ENCODE peak calls at places on chromosomes 11 and 22, in six cellular contexts. E, B, F, Z, R and Y are unnamed samples.

GRCh38 chr11:74926304-74927030 is 22.4 kb downstream of the XRRA1 start:
- DNase-seq in E (no peak), B (peak), F (no peak), Z (no peak), R (no peak), Y (no peak)

GRCh38 chr22:32619614-32620426 is 145.2 kb downstream of the FBXO7 start:
- DNase-seq in E (peak), B (no peak), F (no peak), Z (peak), R (no peak), Y (no peak)

GRCh38 chr11:134802116-134802515 is 390.1 kb upstream of the B3GAT1 start:
- DNase-seq in E (no peak), B (no peak), F (no peak), Z (no peak), R (no peak), Y (no peak)

GRCh38 chr11:58275002-58275401 is 6.9 kb upstream of the OR10W1 start:
- DNase-seq in E (no peak), B (no peak), F (no peak), Z (no peak), R (no peak), Y (no peak)

GRCh38 chr11:85941380-85941973 is 86.3 kb downstream of the CCDC83 start:
- DNase-seq in E (peak), B (peak), F (no peak), Z (peak), R (peak), Y (peak)

GRCh38 chr22:17786435-17787158 is 12.3 kb upstream of the BID start:
- DNase-seq in E (peak), B (peak), F (no peak), Z (no peak), R (peak), Y (peak)

GRCh38 chr22:17890245-17890671 is 116.0 kb upstream of the BID start:
- DNase-seq in E (no peak), B (no peak), F (no peak), Z (no peak), R (no peak), Y (no peak)

GRCh38 chr11:94563176-94563847 is 3.9 kb upstream of the PIWIL4 start:
- DNase-seq in E (no peak), B (peak), F (no peak), Z (no peak), R (peak), Y (peak)

GRCh38 chr11:118820412-118821357 is 29.7 kb upstream of the DDX6 start:
- DNase-seq in E (no peak), B (no peak), F (peak), Z (no peak), R (no peak), Y (no peak)

GRCh38 chr22:23911318-23911980 is 17.3 kb downstream of the MIF start:
- DNase-seq in E (no peak), B (no peak), F (no peak), Z (no peak), R (no peak), Y (no peak)

GRCh38 chr22:23912293-23912903 is 18.2 kb downstream of the MIF start:
- DNase-seq in E (no peak), B (no peak), F (no peak), Z (no peak), R (no peak), Y (no peak)

GRCh38 chr22:23913661-23914353 is 19.6 kb downstream of the MIF start:
- DNase-seq in E (peak), B (peak), F (peak), Z (no peak), R (peak), Y (peak)

GRCh38 chr22:23915230-23915754 is 21.1 kb downstream of the MIF start:
- DNase-seq in E (no peak), B (peak), F (no peak), Z (no peak), R (no peak), Y (no peak)

GRCh38 chr22:23913306-23913660 is 19.1 kb downstream of the MIF start:
- DNase-seq in E (no peak), B (no peak), F (no peak), Z (no peak), R (no peak), Y (no peak)
- TF ChIP-seq MYC in E (no peak), B (no peak), F (no peak), Z (no peak), R (no peak), Y (no peak)

GRCh38 chr11:10657308-10658271 is 36.0 kb downstream of the IRAG1 start:
- DNase-seq in E (no peak), B (no peak), F (peak), Z (peak), R (peak), Y (peak)
- TF ChIP-seq MYC in E (no peak), B (no peak), F (no peak), Z (no peak), R (no peak), Y (no peak)

DNA sequence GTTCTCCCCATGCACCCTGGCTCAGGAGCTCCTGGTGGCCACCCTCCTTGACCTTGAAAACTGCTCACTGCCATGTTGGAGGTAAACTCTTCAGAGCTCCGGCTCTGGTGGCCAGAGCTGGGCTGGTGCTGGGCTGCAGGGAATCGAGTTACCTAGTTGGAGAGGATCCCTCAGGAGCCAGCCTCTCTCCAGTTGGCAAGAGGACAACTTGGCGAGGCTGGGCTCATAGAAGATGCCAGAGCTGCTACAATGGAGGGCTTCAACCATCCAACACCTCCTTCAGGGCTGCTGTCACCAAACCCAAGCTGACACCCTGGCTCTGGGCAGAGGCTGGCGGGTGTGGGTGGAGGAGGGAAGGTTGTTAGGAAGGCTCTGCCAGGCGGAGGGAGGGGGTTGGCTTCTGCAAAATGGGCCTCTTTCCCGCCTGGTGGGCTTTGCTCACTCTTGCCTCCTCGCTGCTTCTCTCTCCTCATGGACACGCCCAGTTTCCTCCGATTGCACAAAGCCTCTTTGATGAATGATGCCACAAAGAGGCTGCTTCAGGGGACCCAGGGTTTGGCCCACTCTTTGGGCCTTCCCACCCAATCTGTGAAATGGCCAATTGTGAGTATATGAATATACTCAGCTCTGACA is 53.1 kb downstream of the THAP12 start:
- DNase-seq in E (no peak), B (no peak), F (no peak), Z (no peak), R (no peak), Y (no peak)
- TF ChIP-seq MYC in E (no peak), B (no peak), F (no peak), Z (no peak), R (no peak), Y (no peak)

GRCh38 chr11:65558785-65559509 is 788 bp upstream of the LTBP3 start:
- DNase-seq in E (no peak), B (no peak), F (no peak), Z (peak), R (no peak), Y (peak)
- TF ChIP-seq MYC in E (peak), B (no peak), F (no peak), Z (no peak), R (no peak), Y (no peak)